ENCODE peak calls at places on chromosomes 1 and 21, in eight cellular contexts. J, Z, Y, D, Q, B, V and I are unnamed samples.

GRCh38 chr1:203644661-203645510 is 18.3 kb downstream of the ATP2B4 start:
- DNase-seq in J (peak), Z (no peak), Y (no peak), D (no peak), Q (no peak), B (no peak), V (peak), I (no peak)

GRCh38 chr1:26138974-26139558 is 19.8 kb upstream of the FAM110D start:
- DNase-seq in J (no peak), Z (no peak), Y (no peak), D (no peak), Q (no peak), B (no peak), V (no peak), I (no peak)

GRCh38 chr1:72892461-72892860 is 610.1 kb upstream of the NEGR1 start:
- DNase-seq in J (peak), Z (no peak), Y (no peak), D (no peak), Q (peak), B (no peak), V (no peak), I (no peak)

GRCh38 chr1:108050911-108051624 is 86.1 kb upstream of the VAV3 start:
- DNase-seq in J (no peak), Z (no peak), Y (no peak), D (no peak), Q (no peak), B (no peak), V (no peak), I (no peak)

GRCh38 chr1:222462598-222462997 is 85.3 kb downstream of the HHIPL2 start:
- DNase-seq in J (no peak), Z (no peak), Y (no peak), D (no peak), Q (no peak), B (no peak), V (no peak), I (no peak)

GRCh38 chr1:225635649-225636048 is 17.3 kb downstream of the ENAH start:
- DNase-seq in J (no peak), Z (no peak), Y (no peak), D (no peak), Q (peak), B (no peak), V (no peak), I (no peak)

GRCh38 chr1:17212487-17213121 is 7.7 kb downstream of the PADI1 start:
- DNase-seq in J (peak), Z (peak), Y (no peak), D (peak), Q (peak), B (peak), V (peak), I (no peak)

GRCh38 chr21:41878831-41879189 is 334 bp downstream of the PRDM15 start:
- DNase-seq in J (peak), Z (peak), Y (peak), D (peak), Q (peak), B (peak), V (peak), I (no peak)

GRCh38 chr1:19096036-19096833 is 113.8 kb downstream of the UBR4 start:
- DNase-seq in J (no peak), Z (no peak), Y (peak), D (no peak), Q (peak), B (peak), V (no peak), I (no peak)

GRCh38 chr1:6198646-6199297 is 623 bp downstream of the RPL22 start:
- DNase-seq in J (peak), Z (no peak), Y (peak), D (no peak), Q (peak), B (no peak), V (peak), I (no peak)

GRCh38 chr1:95636897-95637296 is 402.9 kb downstream of the RWDD3 start:
- DNase-seq in J (no peak), Z (no peak), Y (no peak), D (no peak), Q (no peak), B (no peak), V (no peak), I (no peak)

GRCh38 chr1:54413295-54413694 is 7.1 kb upstream of the SSBP3 start:
- DNase-seq in J (peak), Z (no peak), Y (no peak), D (no peak), Q (peak), B (no peak), V (no peak), I (no peak)

GRCh38 chr1:5324903-5325302 is 667.3 kb downstream of the NPHP4 start:
- DNase-seq in J (no peak), Z (no peak), Y (no peak), D (no peak), Q (no peak), B (no peak), V (no peak), I (no peak)

GRCh38 chr21:42721341-42721824 is 68.0 kb downstream of the PDE9A start:
- DNase-seq in J (no peak), Z (no peak), Y (no peak), D (no peak), Q (no peak), B (no peak), V (no peak), I (no peak)

GRCh38 chr1:117857434-117857833 is 72.0 kb downstream of the GDAP2 start:
- DNase-seq in J (no peak), Z (no peak), Y (no peak), D (no peak), Q (no peak), B (peak), V (no peak), I (no peak)

GRCh38 chr21:46207006-46207919 is 21.3 kb downstream of the LSS start:
- DNase-seq in J (no peak), Z (no peak), Y (peak), D (no peak), Q (no peak), B (no peak), V (no peak), I (no peak)

GRCh38 chr1:100811808-100812207 is 82.8 kb downstream of the EXTL2 start:
- DNase-seq in J (peak), Z (no peak), Y (no peak), D (no peak), Q (no peak), B (no peak), V (peak), I (no peak)

GRCh38 chr1:3746784-3747521 is 5.3 kb upstream of the CCDC27 start:
- DNase-seq in J (peak), Z (peak), Y (peak), D (peak), Q (peak), B (peak), V (peak), I (peak)

GRCh38 chr1:82269466-82269865 is 468.7 kb downstream of the ADGRL2 start:
- DNase-seq in J (peak), Z (no peak), Y (no peak), D (peak), Q (peak), B (no peak), V (no peak), I (no peak)

GRCh38 chr1:54861070-54861761 is 25.8 kb downstream of the DHCR24 start:
- DNase-seq in J (peak), Z (no peak), Y (no peak), D (no peak), Q (peak), B (no peak), V (peak), I (no peak)

GRCh38 chr1:218344814-218345672 is at the start of gene TGFB2:
- DNase-seq in J (peak), Z (no peak), Y (no peak), D (no peak), Q (peak), B (peak), V (peak), I (no peak)

GRCh38 chr1:17437260-17438175 is 2.0 kb downstream of the RCC2 start:
- DNase-seq in J (peak), Z (peak), Y (peak), D (no peak), Q (peak), B (peak), V (peak), I (no peak)

GRCh38 chr1:61797045-61797755 is 54.9 kb downstream of the PATJ start:
- DNase-seq in J (no peak), Z (no peak), Y (no peak), D (no peak), Q (no peak), B (no peak), V (no peak), I (no peak)

GRCh38 chr1:24369199-24369598 is 44.4 kb downstream of the STPG1 start:
- DNase-seq in J (no peak), Z (no peak), Y (no peak), D (no peak), Q (no peak), B (no peak), V (no peak), I (no peak)

GRCh38 chr1:91697322-91698260 is 188.4 kb downstream of the TGFBR3 start:
- DNase-seq in J (peak), Z (peak), Y (no peak), D (no peak), Q (peak), B (no peak), V (peak), I (no peak)

GRCh38 chr1:159889821-159890252 is 10.1 kb downstream of the CFAP45 start:
- DNase-seq in J (peak), Z (no peak), Y (no peak), D (no peak), Q (peak), B (no peak), V (peak), I (no peak)

GRCh38 chr1:2168535-2168934 is 26.0 kb downstream of the FAAP20 start:
- DNase-seq in J (no peak), Z (no peak), Y (no peak), D (no peak), Q (no peak), B (no peak), V (no peak), I (no peak)

GRCh38 chr1:94926365-94926914 is 470 bp downstream of the CNN3 start:
- DNase-seq in J (peak), Z (no peak), Y (peak), D (no peak), Q (peak), B (peak), V (no peak), I (peak)

GRCh38 chr21:37742532-37742931 is 173.7 kb downstream of the KCNJ6 start:
- DNase-seq in J (peak), Z (no peak), Y (no peak), D (no peak), Q (peak), B (no peak), V (no peak), I (no peak)

GRCh38 chr1:151716405-151716762 is 219 bp downstream of the CELF3 start:
- DNase-seq in J (no peak), Z (no peak), Y (no peak), D (no peak), Q (no peak), B (no peak), V (no peak), I (no peak)

GRCh38 chr1:210731597-210731996 is 402.4 kb downstream of the KCNH1 start:
- DNase-seq in J (no peak), Z (no peak), Y (no peak), D (no peak), Q (no peak), B (no peak), V (no peak), I (no peak)

GRCh38 chr1:155226910-155227260 is 18.4 kb downstream of the MTX1 start:
- DNase-seq in J (peak), Z (no peak), Y (peak), D (no peak), Q (peak), B (peak), V (no peak), I (no peak)